ENCODE peak calls at places on chromosomes 4 and X, in five cellular contexts. B, K, C, W and T are unnamed samples.

GRCh38 chrX:148871422-148872152 is 371.2 kb downstream of the AFF2 start:
- DNase-seq in B (peak), K (no peak), C (peak), W (no peak), T (peak)

GRCh38 chrX:23765449-23765848 is 17.5 kb upstream of the SAT1 start:
- DNase-seq in B (no peak), K (no peak), C (no peak), W (no peak), T (no peak)

GRCh38 chr4:16125571-16126445 is 42.0 kb upstream of the PROM1 start:
- DNase-seq in B (no peak), K (no peak), C (no peak), W (no peak), T (peak)

GRCh38 chr4:93617596-93617995 is 211.0 kb upstream of the ATOH1 start:
- DNase-seq in B (no peak), K (no peak), C (no peak), W (no peak), T (no peak)

GRCh38 chr4:176437756-176438155 is 118.0 kb downstream of the SPCS3 start:
- DNase-seq in B (no peak), K (no peak), C (no peak), W (no peak), T (no peak)

GRCh38 chrX:50920132-50920531 is 9.6 kb downstream of the BMP15 start:
- DNase-seq in B (no peak), K (no peak), C (no peak), W (no peak), T (no peak)

GRCh38 chr4:149264093-149264733 is 551.4 kb downstream of the IQCM start:
- DNase-seq in B (peak), K (no peak), C (no peak), W (no peak), T (peak)

GRCh38 chrX:10242036-10242435 is 85.3 kb downstream of the CLCN4 start:
- DNase-seq in B (no peak), K (no peak), C (no peak), W (no peak), T (no peak)

GRCh38 chrX:99413317-99413716 is 996.8 kb downstream of the PCDH19 start:
- DNase-seq in B (no peak), K (no peak), C (no peak), W (no peak), T (no peak)

GRCh38 chrX:48703228-48703627 is 6.7 kb downstream of the SUV39H1 start:
- DNase-seq in B (no peak), K (no peak), C (no peak), W (no peak), T (no peak)

GRCh38 chr4:157992038-157992706 is 180.7 kb downstream of the GASK1B start:
- DNase-seq in B (peak), K (peak), C (no peak), W (no peak), T (no peak)

GRCh38 chr4:113766882-113767281 is 5.3 kb upstream of the CAMK2D start:
- DNase-seq in B (no peak), K (no peak), C (no peak), W (no peak), T (no peak)

GRCh38 chrX:12753366-12753765 is 37.8 kb upstream of the PRPS2 start:
- DNase-seq in B (no peak), K (no peak), C (no peak), W (no peak), T (no peak)

GRCh38 chrX:83845397-83845796 is 15.5 kb upstream of the CYLC1 start:
- DNase-seq in B (no peak), K (no peak), C (no peak), W (no peak), T (no peak)

GRCh38 chrX:110944323-110944761 is 148.7 kb upstream of the CHRDL1 start:
- DNase-seq in B (no peak), K (peak), C (no peak), W (peak), T (no peak)

GRCh38 chr4:161893566-161893965 is 270.2 kb downstream of the FSTL5 start:
- DNase-seq in B (no peak), K (no peak), C (no peak), W (no peak), T (no peak)

GRCh38 chr4:7134737-7135388 is 57.5 kb upstream of the SORCS2 start:
- DNase-seq in B (peak), K (no peak), C (peak), W (no peak), T (peak)

GRCh38 chr4:141853091-141853734 is 216.8 kb downstream of the IL15 start:
- DNase-seq in B (no peak), K (peak), C (no peak), W (no peak), T (no peak)

GRCh38 chr4:89995824-89996223 is 101.2 kb downstream of the MMRN1 start:
- DNase-seq in B (no peak), K (no peak), C (no peak), W (no peak), T (no peak)

GRCh38 chr4:89528525-89529133 is 221.0 kb upstream of the GPRIN3 start:
- DNase-seq in B (no peak), K (no peak), C (no peak), W (no peak), T (no peak)

GRCh38 chr4:103305355-103305754 is 107.2 kb upstream of the CENPE start:
- DNase-seq in B (no peak), K (no peak), C (no peak), W (no peak), T (no peak)

GRCh38 chrX:119880076-119880475 is 8.4 kb downstream of the NDUFA1 start:
- DNase-seq in B (no peak), K (no peak), C (no peak), W (no peak), T (no peak)

GRCh38 chr4:15882675-15883086 is 55.9 kb downstream of the FGFBP1 start:
- DNase-seq in B (peak), K (peak), C (peak), W (no peak), T (peak)

GRCh38 chrX:24117288-24117687 is 32.2 kb upstream of the ZFX start:
- DNase-seq in B (peak), K (no peak), C (peak), W (no peak), T (no peak)

GRCh38 chr4:109473824-109474223 is 40.2 kb downstream of the SEC24B start:
- DNase-seq in B (no peak), K (no peak), C (no peak), W (no peak), T (no peak)

GRCh38 chr4:11635336-11635735 is 206.6 kb upstream of the HS3ST1 start:
- DNase-seq in B (peak), K (no peak), C (no peak), W (no peak), T (no peak)

GRCh38 chr4:82561745-82562552 is at the start of gene TMEM150C:
- DNase-seq in B (no peak), K (peak), C (no peak), W (no peak), T (no peak)

GRCh38 chrX:79452879-79453278 is 85.7 kb upstream of the ITM2A start:
- DNase-seq in B (no peak), K (no peak), C (no peak), W (no peak), T (no peak)

GRCh38 chr4:42398448-42399355 is 1.4 kb downstream of the SHISA3 start:
- DNase-seq in B (no peak), K (no peak), C (no peak), W (no peak), T (no peak)

GRCh38 chr4:118941799-118942198 is 53.1 kb downstream of the SYNPO2 start:
- DNase-seq in B (no peak), K (no peak), C (no peak), W (no peak), T (no peak)

GRCh38 chr4:37951465-37952352 is 8.5 kb upstream of the PTTG2 start:
- DNase-seq in B (no peak), K (no peak), C (no peak), W (no peak), T (no peak)

GRCh38 chrX:139972629-139973257 is 7.4 kb upstream of the CXorf66 start:
- DNase-seq in B (no peak), K (no peak), C (no peak), W (no peak), T (no peak)

GRCh38 chr4:186039697-186040096 is 29.3 kb upstream of the TLR3 start:
- DNase-seq in B (no peak), K (no peak), C (no peak), W (no peak), T (no peak)

GRCh38 chrX:146456058-146456457 is 353.5 kb upstream of the CXorf51B start:
- DNase-seq in B (no peak), K (no peak), C (no peak), W (no peak), T (no peak)

GRCh38 chr4:183532823-183533222 is 28.0 kb downstream of the ING2 start:
- DNase-seq in B (peak), K (no peak), C (peak), W (no peak), T (peak)

GRCh38 chr4:37999000-37999745 is 39.0 kb downstream of the PTTG2 start:
- DNase-seq in B (no peak), K (peak), C (no peak), W (no peak), T (no peak)

DNA sequence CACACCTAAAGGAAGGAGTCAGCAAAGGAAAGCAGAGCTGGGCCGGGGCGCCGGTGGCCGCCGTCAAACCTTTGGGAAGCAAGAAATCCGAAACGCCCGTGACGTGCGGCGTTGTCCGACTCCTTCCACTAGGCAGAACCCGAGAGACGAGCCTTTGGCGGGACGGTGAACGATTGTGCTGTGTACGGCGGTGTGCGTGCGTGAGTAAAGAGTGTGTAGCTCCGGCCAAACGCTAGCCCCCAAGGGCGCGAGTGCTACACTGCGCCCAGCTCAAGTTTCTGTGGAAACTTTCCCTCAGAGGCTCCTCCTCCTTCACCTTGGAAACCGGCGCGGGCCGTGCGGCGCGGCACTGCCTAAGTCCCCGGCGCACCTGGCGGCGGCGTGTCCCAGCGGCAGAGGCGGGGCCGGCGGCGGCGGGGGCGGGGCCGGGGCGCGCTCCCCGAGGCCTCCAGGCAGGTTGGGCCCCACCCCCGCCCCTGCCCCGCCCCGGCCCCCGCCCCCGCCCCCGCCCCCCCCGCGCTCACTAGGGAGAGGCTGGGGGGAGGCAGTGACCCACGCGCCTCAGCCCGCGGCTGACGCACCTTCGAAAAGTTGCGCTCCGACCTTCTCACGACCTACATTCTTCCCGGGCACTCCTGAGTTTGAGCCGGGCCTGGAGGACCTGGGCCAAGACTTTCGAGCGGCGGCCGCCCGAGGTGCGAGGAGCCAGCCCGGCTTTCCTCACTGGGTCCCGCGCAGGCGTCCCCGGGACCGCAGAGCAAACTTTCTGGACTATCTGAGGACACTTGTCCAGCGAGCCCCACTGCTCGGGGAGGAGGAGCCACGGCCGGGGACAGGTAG is at the start of gene FHIP1A:
- DNase-seq in B (no peak), K (peak), C (peak), W (no peak), T (no peak)
- TF ChIP-seq CTCF in B (no peak), K (no peak), C (peak), W (no peak), T (no peak)

GRCh38 chrX:134794692-134795091 is 136.4 kb upstream of the PLAC1 start:
- DNase-seq in B (no peak), K (no peak), C (no peak), W (no peak), T (no peak)
- H3K4me3 ChIP-seq in B (no peak), K (no peak), C (no peak), W (no peak), T (no peak)

GRCh38 chr4:120871173-120871572 is 51.4 kb downstream of the PRDM5 start:
- DNase-seq in B (no peak), K (no peak), C (no peak), W (no peak), T (no peak)

GRCh38 chr4:120870279-120870673 is 52.2 kb downstream of the PRDM5 start:
- DNase-seq in B (no peak), K (no peak), C (no peak), W (no peak), T (no peak)

GRCh38 chr4:120877021-120877420 is 45.5 kb downstream of the PRDM5 start:
- DNase-seq in B (no peak), K (no peak), C (no peak), W (no peak), T (no peak)

GRCh38 chr4:120874792-120875774 is 47.4 kb downstream of the PRDM5 start:
- DNase-seq in B (no peak), K (no peak), C (no peak), W (no peak), T (no peak)

DNA sequence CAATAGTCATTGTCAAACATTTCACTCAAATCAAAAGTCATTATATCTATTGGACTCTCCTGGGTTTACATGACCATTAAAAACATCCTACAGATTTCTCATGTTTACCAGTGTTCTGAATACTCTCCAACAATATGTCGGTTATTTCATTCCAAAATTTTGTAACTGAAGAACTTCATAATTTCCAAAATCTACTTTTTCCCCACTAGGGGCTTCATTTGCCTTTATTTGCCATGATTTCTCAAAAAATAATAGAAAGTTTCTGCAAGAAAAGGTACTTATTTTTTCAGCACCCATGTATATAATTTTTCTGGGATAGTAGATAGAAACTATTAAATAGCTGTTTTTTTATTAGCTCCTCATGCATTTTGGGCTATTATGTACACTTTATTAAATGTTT is 49.0 kb downstream of the PRDM5 start:
- DNase-seq in B (no peak), K (no peak), C (no peak), W (no peak), T (no peak)
- TF ChIP-seq CTCF in B (peak), K (no peak), C (no peak), W (no peak), T (no peak)

GRCh38 chr4:79073471-79073870 is 134.2 kb upstream of the PAQR3 start:
- DNase-seq in B (no peak), K (no peak), C (no peak), W (no peak), T (no peak)
- H3K4me3 ChIP-seq in B (no peak), K (no peak), C (no peak), W (no peak), T (no peak)

GRCh38 chr4:46653842-46654241 is 255.2 kb downstream of the COX7B2 start:
- DNase-seq in B (no peak), K (no peak), C (no peak), W (no peak), T (no peak)

GRCh38 chr4:46649390-46649789 is 259.5 kb upstream of the GABRA2 start:
- DNase-seq in B (no peak), K (no peak), C (no peak), W (no peak), T (no peak)

GRCh38 chr4:46645092-46645491 is 255.2 kb upstream of the GABRA2 start:
- DNase-seq in B (no peak), K (no peak), C (no peak), W (no peak), T (no peak)

DNA sequence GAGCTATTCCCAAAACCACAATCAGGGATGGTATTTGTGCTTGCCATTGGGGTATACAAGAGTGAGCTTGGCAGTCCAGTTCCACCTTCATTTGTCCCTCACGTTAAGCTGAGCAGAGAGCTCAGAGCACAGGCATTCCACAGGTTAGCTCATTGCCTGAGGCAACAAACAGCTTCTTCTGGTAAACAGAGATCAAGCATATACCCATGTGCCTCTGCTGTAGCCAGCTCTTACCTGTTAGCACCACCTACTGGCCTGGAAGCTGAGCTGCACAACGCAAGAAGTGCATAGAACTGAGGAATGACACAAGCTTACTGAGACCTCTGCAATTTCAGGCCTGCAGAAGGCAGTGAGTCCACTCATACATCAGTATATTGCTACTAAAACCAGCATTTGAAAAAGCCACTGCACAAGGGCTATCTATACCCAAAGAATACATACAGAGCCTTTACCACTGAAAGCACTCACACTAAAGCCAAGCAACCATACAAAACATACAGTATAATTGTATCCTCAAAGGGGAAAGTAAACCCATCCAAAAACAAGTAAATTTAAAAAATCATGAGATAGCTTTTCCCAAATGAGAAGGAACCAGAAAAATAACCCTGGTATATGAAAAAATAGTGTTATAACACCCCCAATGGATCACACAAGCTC is 258.3 kb upstream of the GABRA2 start:
- DNase-seq in B (no peak), K (no peak), C (no peak), W (no peak), T (no peak)
- TF ChIP-seq CTCF in B (no peak), K (no peak), C (no peak), W (no peak), T (no peak)

GRCh38 chr4:579543-580175 is 3.6 kb upstream of the TMEM271 start:
- DNase-seq in B (no peak), K (no peak), C (no peak), W (no peak), T (no peak)
- H3K4me3 ChIP-seq in B (no peak), K (no peak), C (no peak), W (peak), T (no peak)

GRCh38 chr4:4247711-4248035 is 350 bp downstream of the TMEM128 start:
- DNase-seq in B (no peak), K (no peak), C (no peak), W (no peak), T (no peak)

GRCh38 chr4:4248885-4249203 is 821 bp upstream of the TMEM128 start:
- DNase-seq in B (no peak), K (no peak), C (no peak), W (no peak), T (no peak)

GRCh38 chr4:4249876-4250275 is 1.9 kb upstream of the TMEM128 start:
- DNase-seq in B (no peak), K (no peak), C (no peak), W (no peak), T (no peak)

GRCh38 chr4:4245172-4245571 is 2.9 kb downstream of the TMEM128 start:
- DNase-seq in B (no peak), K (no peak), C (no peak), W (no peak), T (no peak)

DNA sequence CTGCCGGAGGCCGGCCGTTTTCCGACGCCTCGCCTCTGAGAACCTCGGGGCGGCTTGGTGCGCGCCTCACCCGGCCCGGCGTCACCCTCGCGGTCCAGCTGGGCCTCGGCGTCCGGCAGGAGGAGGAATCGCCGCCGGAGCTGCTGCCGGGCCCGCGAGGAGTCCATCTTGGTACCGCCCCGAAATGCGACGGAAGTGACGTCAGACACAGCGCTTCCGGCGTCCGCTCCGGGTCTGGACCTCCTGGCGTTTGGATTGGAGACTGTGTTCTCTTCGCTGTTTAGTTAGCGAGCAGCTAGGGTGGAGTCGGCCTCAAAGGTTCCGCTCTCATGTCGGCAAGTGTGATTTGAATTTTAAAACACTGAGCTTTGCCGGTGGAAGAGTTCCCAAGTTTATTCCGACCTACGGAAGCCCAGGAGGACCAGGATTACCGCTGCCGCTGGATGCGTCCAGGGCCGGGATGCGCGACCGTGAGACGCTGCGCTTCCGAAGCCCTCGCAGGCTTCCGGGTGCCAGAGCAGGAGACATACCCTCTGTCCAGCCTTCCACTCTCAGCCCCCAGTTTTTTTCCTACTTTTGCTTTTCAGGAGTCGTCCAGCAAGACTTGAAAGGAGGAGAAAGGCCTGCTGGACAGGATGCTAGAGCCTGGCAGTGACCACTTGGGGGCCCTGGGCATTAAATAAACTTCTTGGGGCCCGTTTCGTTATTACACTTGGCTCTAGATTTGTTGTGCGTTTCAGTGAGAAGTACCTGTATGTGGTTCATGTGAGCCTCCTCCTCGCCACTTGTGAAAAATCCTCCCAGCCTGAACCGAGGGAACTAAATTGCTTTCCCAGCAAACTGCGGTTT is at the start of gene TMEM128:
- DNase-seq in B (peak), K (peak), C (peak), W (peak), T (peak)
- TF ChIP-seq CTCF in B (peak), K (no peak), C (peak), W (peak), T (peak)

GRCh38 chr4:54218736-54219135 is 10.4 kb upstream of the PDGFRA start:
- DNase-seq in B (no peak), K (no peak), C (no peak), W (no peak), T (no peak)

GRCh38 chr4:54215379-54216072 is 13.6 kb upstream of the PDGFRA start:
- DNase-seq in B (no peak), K (no peak), C (no peak), W (no peak), T (no peak)

GRCh38 chr4:54213812-54214211 is 15.3 kb upstream of the PDGFRA start:
- DNase-seq in B (no peak), K (no peak), C (no peak), W (no peak), T (no peak)

GRCh38 chr4:54213001-54213400 is 16.1 kb upstream of the PDGFRA start:
- DNase-seq in B (no peak), K (no peak), C (no peak), W (no peak), T (no peak)

GRCh38 chr4:54217642-54218486 is 11.2 kb upstream of the PDGFRA start:
- DNase-seq in B (no peak), K (peak), C (peak), W (no peak), T (no peak)
- H3K4me3 ChIP-seq in B (peak), K (no peak), C (peak), W (peak), T (peak)